ENCODE peak calls at places on chromosome 7, in four cellular contexts. I is GM20000, Y is progenitor cell of endocrine pancreas, V is activated T-helper 1 cell treated with Interleukin-2 at 50 U/mL for 16 hours. B is an unnamed sample.

GRCh38 chr7:81014266-81014665 is 95.4 kb upstream of the SEMA3C start:
- DNase-seq in I (no peak), Y (no peak), V (no peak), B (no peak)

GRCh38 chr7:140022582-140023211 is 40.1 kb downstream of the PARP12 start:
- DNase-seq in I (no peak), Y (no peak), V (no peak), B (no peak)

GRCh38 chr7:94297397-94297838 is 97.3 kb upstream of the COL1A2 start:
- DNase-seq in I (no peak), Y (no peak), V (no peak), B (no peak)

GRCh38 chr7:76340617-76341131 is 18.1 kb downstream of the YWHAG start:
- DNase-seq in I (no peak), Y (no peak), V (no peak), B (no peak)

GRCh38 chr7:79352323-79352722 is 101.1 kb downstream of the MAGI2 start:
- DNase-seq in I (no peak), Y (no peak), V (no peak), B (no peak)

GRCh38 chr7:141989996-141990395 is 5.7 kb upstream of the MGAM start:
- DNase-seq in I (no peak), Y (no peak), V (no peak), B (no peak)

GRCh38 chr7:118863961-118864360 is 639.5 kb downstream of the ANKRD7 start:
- DNase-seq in I (no peak), Y (no peak), V (no peak), B (no peak)

GRCh38 chr7:101232141-101232821 is 5.3 kb downstream of the CLDN15 start:
- DNase-seq in I (no peak), Y (peak), V (no peak), B (no peak)

GRCh38 chr7:33719059-33719581 is 186.2 kb upstream of the BMPER start:
- DNase-seq in I (no peak), Y (no peak), V (no peak), B (no peak)

GRCh38 chr7:29649876-29650275 is 86.2 kb downstream of the PRR15 start:
- DNase-seq in I (no peak), Y (no peak), V (no peak), B (no peak)